ENCODE peak calls at places on chromosomes 3 and 15, in seven cellular contexts. One of them, this sample, is unnamed.

GRCh38 chr15:45242289-45242688 is 9.7 kb upstream of the SLC28A2 start:
- DNase-seq in heart right ventricle: no peak
- DNase-seq in heart left ventricle: no peak
- DNase-seq in gastrocnemius medialis: no peak
- DNase-seq in ascending aorta: no peak
- DNase-seq in MM.1S: no peak
- DNase-seq in hepatocyte: no peak
- DNase-seq in this sample: no peak

GRCh38 chr3:154584041-154584440 is 154.1 kb upstream of the GPR149 start:
- DNase-seq in gastrocnemius medialis: no peak
- DNase-seq in ascending aorta: no peak
- DNase-seq in hepatocyte: no peak
- DNase-seq in MM.1S: no peak
- DNase-seq in heart left ventricle: no peak
- DNase-seq in heart right ventricle: no peak
- DNase-seq in this sample: no peak

GRCh38 chr3:65758871-65759598 is 279.7 kb downstream of the MAGI1 start:
- DNase-seq in heart right ventricle: no peak
- DNase-seq in ascending aorta: no peak
- DNase-seq in hepatocyte: no peak
- DNase-seq in MM.1S: no peak
- DNase-seq in gastrocnemius medialis: no peak
- DNase-seq in heart left ventricle: no peak
- DNase-seq in this sample: no peak

GRCh38 chr3:37139567-37140052 is 34.8 kb downstream of the LRRFIP2 start:
- DNase-seq in hepatocyte: peak; percentile 67
- DNase-seq in gastrocnemius medialis: no peak
- DNase-seq in ascending aorta: no peak
- DNase-seq in heart left ventricle: no peak
- DNase-seq in MM.1S: no peak
- DNase-seq in heart right ventricle: no peak
- DNase-seq in this sample: no peak

GRCh38 chr15:89034305-89034704 is 54.0 kb upstream of the ABHD2 start:
- DNase-seq in hepatocyte: no peak
- DNase-seq in MM.1S: peak; percentile 24
- DNase-seq in heart left ventricle: no peak
- DNase-seq in gastrocnemius medialis: no peak
- DNase-seq in heart right ventricle: no peak
- DNase-seq in ascending aorta: no peak
- DNase-seq in this sample: no peak

GRCh38 chr15:63238181-63238580 is 39.2 kb upstream of the APH1B start:
- DNase-seq in heart right ventricle: no peak
- DNase-seq in hepatocyte: no peak
- DNase-seq in gastrocnemius medialis: no peak
- DNase-seq in MM.1S: no peak
- DNase-seq in ascending aorta: no peak
- DNase-seq in heart left ventricle: no peak
- DNase-seq in this sample: no peak

GRCh38 chr3:17749281-17749680 is 6.8 kb upstream of the TBC1D5 start:
- DNase-seq in MM.1S: no peak
- DNase-seq in hepatocyte: no peak
- DNase-seq in heart right ventricle: no peak
- DNase-seq in heart left ventricle: no peak
- DNase-seq in ascending aorta: no peak
- DNase-seq in gastrocnemius medialis: no peak
- DNase-seq in this sample: no peak

GRCh38 chr15:40466426-40467259 is 4.1 kb upstream of the CHST14 start:
- DNase-seq in heart left ventricle: no peak
- DNase-seq in ascending aorta: no peak
- DNase-seq in hepatocyte: no peak
- DNase-seq in heart right ventricle: no peak
- DNase-seq in gastrocnemius medialis: no peak
- DNase-seq in MM.1S: no peak
- DNase-seq in this sample: no peak

GRCh38 chr15:42143356-42143755 is 13.1 kb downstream of the PLA2G4F start:
- DNase-seq in hepatocyte: no peak
- DNase-seq in heart right ventricle: no peak
- DNase-seq in gastrocnemius medialis: no peak
- DNase-seq in ascending aorta: no peak
- DNase-seq in MM.1S: no peak
- DNase-seq in heart left ventricle: no peak
- DNase-seq in this sample: no peak

GRCh38 chr3:142568393-142569017 is 10.0 kb downstream of the ATR start:
- DNase-seq in ascending aorta: no peak
- DNase-seq in heart right ventricle: no peak
- DNase-seq in heart left ventricle: no peak
- DNase-seq in hepatocyte: no peak
- DNase-seq in MM.1S: no peak
- DNase-seq in gastrocnemius medialis: no peak
- DNase-seq in this sample: no peak

GRCh38 chr3:81395739-81396138 is 365.7 kb downstream of the GBE1 start:
- DNase-seq in heart right ventricle: no peak
- DNase-seq in heart left ventricle: no peak
- DNase-seq in gastrocnemius medialis: no peak
- DNase-seq in hepatocyte: peak; percentile 6
- DNase-seq in ascending aorta: no peak
- DNase-seq in MM.1S: no peak
- DNase-seq in this sample: no peak

GRCh38 chr15:73750441-73750840 is 2.7 kb downstream of the INSYN1 start:
- DNase-seq in heart left ventricle: no peak
- DNase-seq in MM.1S: no peak
- DNase-seq in ascending aorta: no peak
- DNase-seq in heart right ventricle: no peak
- DNase-seq in hepatocyte: no peak
- DNase-seq in gastrocnemius medialis: no peak
- DNase-seq in this sample: no peak

GRCh38 chr3:146162561-146162960 is 1.6 kb upstream of the PLOD2 start:
- DNase-seq in heart right ventricle: no peak
- DNase-seq in ascending aorta: no peak
- DNase-seq in hepatocyte: no peak
- DNase-seq in heart left ventricle: no peak
- DNase-seq in MM.1S: no peak
- DNase-seq in gastrocnemius medialis: no peak
- DNase-seq in this sample: no peak

GRCh38 chr3:61979645-61980430 is 393.5 kb downstream of the FEZF2 start:
- DNase-seq in hepatocyte: no peak
- DNase-seq in ascending aorta: no peak
- DNase-seq in MM.1S: no peak
- DNase-seq in heart right ventricle: no peak
- DNase-seq in gastrocnemius medialis: no peak
- DNase-seq in heart left ventricle: no peak
- DNase-seq in this sample: no peak

GRCh38 chr3:13837751-13838150 is 42.1 kb downstream of the WNT7A start:
- DNase-seq in heart right ventricle: no peak
- DNase-seq in hepatocyte: no peak
- DNase-seq in MM.1S: no peak
- DNase-seq in ascending aorta: no peak
- DNase-seq in gastrocnemius medialis: no peak
- DNase-seq in heart left ventricle: no peak
- DNase-seq in this sample: no peak

GRCh38 chr3:11136116-11136515 is 18.2 kb upstream of the HRH1 start:
- DNase-seq in gastrocnemius medialis: no peak
- DNase-seq in hepatocyte: no peak
- DNase-seq in heart right ventricle: no peak
- DNase-seq in MM.1S: no peak
- DNase-seq in ascending aorta: peak; percentile 65
- DNase-seq in heart left ventricle: no peak
- DNase-seq in this sample: no peak

GRCh38 chr3:161559177-161559998 is 62.8 kb downstream of the OTOL1 start:
- DNase-seq in gastrocnemius medialis: no peak
- DNase-seq in hepatocyte: peak; percentile 70
- DNase-seq in MM.1S: peak; percentile 70
- DNase-seq in heart right ventricle: no peak
- DNase-seq in ascending aorta: no peak
- DNase-seq in heart left ventricle: no peak
- DNase-seq in this sample: no peak

DNA sequence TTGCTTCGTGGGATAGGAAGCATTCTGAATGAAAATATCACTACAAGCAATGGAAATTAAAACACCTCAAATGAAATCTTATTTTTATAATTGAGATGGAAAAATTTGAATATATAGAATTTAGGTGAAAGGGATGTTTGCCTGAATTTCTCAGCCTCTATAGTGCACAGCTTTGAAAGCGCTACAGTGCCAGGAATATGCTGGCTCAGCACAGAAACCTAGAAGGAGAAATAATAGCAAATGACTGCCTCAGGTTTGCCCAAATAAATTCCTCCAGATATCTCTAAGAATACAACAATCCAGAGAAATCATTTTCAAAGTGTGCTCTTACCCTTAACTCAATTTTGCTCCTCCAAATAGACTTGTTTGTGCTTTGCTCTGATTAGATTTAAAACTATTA is 141.1 kb upstream of the ZNF385D start:
- DNase-seq in heart right ventricle: no peak
- DNase-seq in gastrocnemius medialis: no peak
- DNase-seq in ascending aorta: no peak
- DNase-seq in MM.1S: no peak
- DNase-seq in hepatocyte: no peak
- DNase-seq in heart left ventricle: no peak
- DNase-seq in this sample: no peak
- H3K4me1 ChIP-seq in heart right ventricle: no peaks in the 10 kb centered on the region
- H3K4me1 ChIP-seq in gastrocnemius medialis: no peaks in the 10 kb centered on the region
- H3K4me1 ChIP-seq in ascending aorta: no peaks in the 10 kb centered on the region
- H3K4me1 ChIP-seq in MM.1S: no peaks in the 10 kb centered on the region
- H3K4me1 ChIP-seq in hepatocyte: peaks cover 5% of the 10 kb centered on the region
- H3K4me1 ChIP-seq in heart left ventricle: no peaks in the 10 kb centered on the region
- H3K4me1 ChIP-seq in this sample: no peaks in the 10 kb centered on the region

GRCh38 chr3:52551118-52551517 is 14.7 kb downstream of the UQCC5 start:
- DNase-seq in MM.1S: no peak
- DNase-seq in gastrocnemius medialis: no peak
- DNase-seq in ascending aorta: no peak
- DNase-seq in hepatocyte: no peak
- DNase-seq in heart left ventricle: no peak
- DNase-seq in heart right ventricle: no peak
- DNase-seq in this sample: no peak

GRCh38 chr3:52552089-52552488 is 15.7 kb downstream of the UQCC5 start:
- DNase-seq in MM.1S: no peak
- DNase-seq in gastrocnemius medialis: no peak
- DNase-seq in heart right ventricle: no peak
- DNase-seq in hepatocyte: no peak
- DNase-seq in heart left ventricle: no peak
- DNase-seq in ascending aorta: no peak
- DNase-seq in this sample: no peak

GRCh38 chr3:52544937-52545336 is 8.5 kb downstream of the UQCC5 start:
- DNase-seq in ascending aorta: no peak
- DNase-seq in MM.1S: no peak
- DNase-seq in heart left ventricle: no peak
- DNase-seq in heart right ventricle: no peak
- DNase-seq in gastrocnemius medialis: no peak
- DNase-seq in hepatocyte: no peak
- DNase-seq in this sample: no peak

GRCh38 chr3:52546111-52546901 is 9.9 kb downstream of the UQCC5 start:
- DNase-seq in gastrocnemius medialis: no peak
- DNase-seq in MM.1S: no peak
- DNase-seq in heart right ventricle: no peak
- DNase-seq in heart left ventricle: no peak
- DNase-seq in ascending aorta: no peak
- DNase-seq in hepatocyte: no peak
- DNase-seq in this sample: no peak

GRCh38 chr3:52547143-52547542 is 10.7 kb downstream of the UQCC5 start:
- DNase-seq in MM.1S: peak; percentile 61
- DNase-seq in hepatocyte: no peak
- DNase-seq in gastrocnemius medialis: no peak
- DNase-seq in heart left ventricle: no peak
- DNase-seq in ascending aorta: no peak
- DNase-seq in heart right ventricle: no peak
- DNase-seq in this sample: no peak
- H3K4me1 ChIP-seq in MM.1S: peaks cover 17% of the 10 kb centered on the region
- H3K4me1 ChIP-seq in hepatocyte: no peaks in the 10 kb centered on the region
- H3K4me1 ChIP-seq in gastrocnemius medialis: peaks cover 16% of the 10 kb centered on the region
- H3K4me1 ChIP-seq in heart left ventricle: no peaks in the 10 kb centered on the region
- H3K4me1 ChIP-seq in ascending aorta: no peaks in the 10 kb centered on the region
- H3K4me1 ChIP-seq in heart right ventricle: peaks cover 12% of the 10 kb centered on the region
- H3K4me1 ChIP-seq in this sample: no peaks in the 10 kb centered on the region

DNA sequence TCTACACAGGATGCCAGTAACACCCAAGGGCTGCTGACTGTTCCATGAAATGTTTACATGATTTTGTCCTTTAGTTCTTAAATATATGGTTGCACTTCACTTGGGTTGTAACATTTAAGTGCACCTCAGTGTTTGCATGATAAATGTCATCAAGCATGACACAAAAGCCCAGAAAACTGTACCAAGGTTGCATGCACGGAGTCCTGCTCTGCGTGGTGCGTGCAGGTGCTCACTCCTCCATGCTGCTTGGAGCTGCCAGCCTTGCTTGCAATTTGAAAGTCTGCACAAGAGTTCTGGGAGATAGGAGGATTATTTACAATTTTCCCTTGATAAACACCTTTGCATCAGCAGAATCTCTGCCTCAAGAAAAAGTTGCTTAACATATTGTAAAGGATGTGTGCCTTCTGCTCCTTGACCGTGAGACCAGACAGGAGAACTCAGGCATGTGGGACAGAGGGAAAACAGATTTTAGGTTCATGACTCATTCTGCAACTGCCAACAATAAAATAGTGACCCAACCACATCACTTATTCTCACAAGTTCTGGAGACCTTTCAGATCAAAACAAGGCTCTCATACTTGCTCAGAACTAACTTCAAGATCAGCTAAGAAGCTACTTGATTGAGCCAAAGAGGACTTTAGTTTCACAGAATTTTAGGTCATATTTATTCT is 128.3 kb upstream of the ZBED2 start:
- DNase-seq in ascending aorta: no peak
- DNase-seq in hepatocyte: no peak
- DNase-seq in MM.1S: no peak
- DNase-seq in gastrocnemius medialis: no peak
- DNase-seq in heart left ventricle: no peak
- DNase-seq in heart right ventricle: no peak
- DNase-seq in this sample: no peak
- H3K4me1 ChIP-seq in ascending aorta: no peaks in the 10 kb centered on the region
- H3K4me1 ChIP-seq in hepatocyte: peaks cover 7% of the 10 kb centered on the region
- H3K4me1 ChIP-seq in MM.1S: no peaks in the 10 kb centered on the region
- H3K4me1 ChIP-seq in gastrocnemius medialis: no peaks in the 10 kb centered on the region
- H3K4me1 ChIP-seq in heart left ventricle: no peaks in the 10 kb centered on the region
- H3K4me1 ChIP-seq in heart right ventricle: peaks cover 4% of the 10 kb centered on the region
- H3K4me1 ChIP-seq in this sample: peaks cover 25% of the 10 kb centered on the region

GRCh38 chr3:18765672-18766071 is 340.5 kb upstream of the SATB1 start:
- DNase-seq in ascending aorta: no peak
- DNase-seq in heart right ventricle: no peak
- DNase-seq in gastrocnemius medialis: no peak
- DNase-seq in heart left ventricle: no peak
- DNase-seq in MM.1S: no peak
- DNase-seq in hepatocyte: no peak
- DNase-seq in this sample: no peak

GRCh38 chr3:18758047-18758704 is 333.0 kb upstream of the SATB1 start:
- DNase-seq in gastrocnemius medialis: no peak
- DNase-seq in hepatocyte: peak; percentile 85
- DNase-seq in MM.1S: peak; percentile 81
- DNase-seq in ascending aorta: no peak
- DNase-seq in heart right ventricle: no peak
- DNase-seq in heart left ventricle: no peak
- DNase-seq in this sample: no peak

GRCh38 chr3:18766971-18767370 is 341.8 kb upstream of the SATB1 start:
- DNase-seq in gastrocnemius medialis: no peak
- DNase-seq in heart right ventricle: no peak
- DNase-seq in MM.1S: no peak
- DNase-seq in ascending aorta: no peak
- DNase-seq in hepatocyte: no peak
- DNase-seq in heart left ventricle: no peak
- DNase-seq in this sample: no peak

GRCh38 chr3:18757476-18757875 is 332.3 kb upstream of the SATB1 start:
- DNase-seq in MM.1S: no peak
- DNase-seq in heart left ventricle: no peak
- DNase-seq in heart right ventricle: no peak
- DNase-seq in gastrocnemius medialis: no peak
- DNase-seq in hepatocyte: no peak
- DNase-seq in ascending aorta: no peak
- DNase-seq in this sample: no peak

GRCh38 chr3:18761530-18761929 is 336.4 kb upstream of the SATB1 start:
- DNase-seq in MM.1S: peak; percentile 94
- DNase-seq in hepatocyte: no peak
- DNase-seq in gastrocnemius medialis: no peak
- DNase-seq in heart left ventricle: no peak
- DNase-seq in ascending aorta: no peak
- DNase-seq in heart right ventricle: no peak
- DNase-seq in this sample: no peak
- H3K4me1 ChIP-seq in MM.1S: peaks cover 33% of the 10 kb centered on the region
- H3K4me1 ChIP-seq in hepatocyte: no peaks in the 10 kb centered on the region
- H3K4me1 ChIP-seq in gastrocnemius medialis: no peaks in the 10 kb centered on the region
- H3K4me1 ChIP-seq in heart left ventricle: no peaks in the 10 kb centered on the region
- H3K4me1 ChIP-seq in ascending aorta: no peaks in the 10 kb centered on the region
- H3K4me1 ChIP-seq in heart right ventricle: no peaks in the 10 kb centered on the region
- H3K4me1 ChIP-seq in this sample: no peaks in the 10 kb centered on the region